ENCODE peak calls at places on chromosome 6, in four cellular contexts. One of them, this sample, is unnamed.

GRCh38 chr6:33427585-33428218 is 7.8 kb downstream of the SYNGAP1 start:
- DNase-seq in K562: peak
- DNase-seq in A549: peak
- DNase-seq in HepG2: no peak
- DNase-seq in this sample: no peak

GRCh38 chr6:6723792-6724318 is 135.3 kb downstream of the LY86 start:
- DNase-seq in K562: no peak
- DNase-seq in A549: no peak
- DNase-seq in HepG2: peak
- DNase-seq in this sample: no peak

GRCh38 chr6:159110013-159110412 is 59.2 kb upstream of the FNDC1 start:
- DNase-seq in K562: peak
- DNase-seq in A549: peak
- DNase-seq in HepG2: peak
- DNase-seq in this sample: no peak

GRCh38 chr6:55668625-55669024 is 89.6 kb upstream of the HMGCLL1 start:
- DNase-seq in K562: no peak
- DNase-seq in A549: no peak
- DNase-seq in HepG2: no peak
- DNase-seq in this sample: no peak

GRCh38 chr6:23454090-23454998 is 671.7 kb upstream of the NRSN1 start:
- DNase-seq in K562: no peak
- DNase-seq in A549: peak
- DNase-seq in HepG2: no peak
- DNase-seq in this sample: no peak

GRCh38 chr6:117585647-117586046 is 16.7 kb downstream of the GOPC start:
- DNase-seq in K562: no peak
- DNase-seq in A549: no peak
- DNase-seq in HepG2: no peak
- DNase-seq in this sample: no peak

GRCh38 chr6:110723017-110723416 is 92.3 kb downstream of the CDK19 start:
- DNase-seq in K562: no peak
- DNase-seq in A549: no peak
- DNase-seq in HepG2: no peak
- DNase-seq in this sample: no peak

GRCh38 chr6:31734703-31735500 is 1.4 kb downstream of the CLIC1 start:
- DNase-seq in K562: peak
- DNase-seq in A549: peak
- DNase-seq in HepG2: peak
- DNase-seq in this sample: peak

GRCh38 chr6:45447005-45447404 is 69.3 kb upstream of the SUPT3H start:
- DNase-seq in K562: no peak
- DNase-seq in A549: no peak
- DNase-seq in HepG2: no peak
- DNase-seq in this sample: no peak

GRCh38 chr6:165615629-165616028 is 47.4 kb downstream of the PDE10A start:
- DNase-seq in K562: no peak
- DNase-seq in A549: no peak
- DNase-seq in HepG2: no peak
- DNase-seq in this sample: no peak

GRCh38 chr6:32149932-32150920 is 1.5 kb downstream of the PRRT1 start:
- DNase-seq in K562: no peak
- DNase-seq in A549: no peak
- DNase-seq in HepG2: no peak
- DNase-seq in this sample: no peak

GRCh38 chr6:148445620-148446019 is 103.0 kb downstream of the SASH1 start:
- DNase-seq in K562: no peak
- DNase-seq in A549: no peak
- DNase-seq in HepG2: no peak
- DNase-seq in this sample: no peak

GRCh38 chr6:26594730-26595632 is 1.8 kb upstream of the ABT1 start:
- DNase-seq in K562: peak
- DNase-seq in A549: peak
- DNase-seq in HepG2: peak
- DNase-seq in this sample: peak

GRCh38 chr6:9732056-9732455 is 682.8 kb downstream of the TFAP2A start:
- DNase-seq in K562: no peak
- DNase-seq in A549: no peak
- DNase-seq in HepG2: no peak
- DNase-seq in this sample: no peak

GRCh38 chr6:11335826-11336225 is 103.4 kb upstream of the NEDD9 start:
- DNase-seq in K562: no peak
- DNase-seq in A549: no peak
- DNase-seq in HepG2: no peak
- DNase-seq in this sample: no peak

GRCh38 chr6:116060572-116061283 is at the start of gene FRK:
- DNase-seq in K562: no peak
- DNase-seq in A549: peak
- DNase-seq in HepG2: peak
- DNase-seq in this sample: no peak

GRCh38 chr6:158160932-158161539 is 7.0 kb downstream of the SERAC1 start:
- DNase-seq in K562: no peak
- DNase-seq in A549: no peak
- DNase-seq in HepG2: no peak
- DNase-seq in this sample: no peak

GRCh38 chr6:135084916-135085269 is 30.3 kb upstream of the HBS1L start:
- DNase-seq in K562: no peak
- DNase-seq in A549: no peak
- DNase-seq in HepG2: no peak
- DNase-seq in this sample: no peak

GRCh38 chr6:75546401-75546800 is 52.8 kb upstream of the FILIP1 start:
- DNase-seq in K562: no peak
- DNase-seq in A549: peak
- DNase-seq in HepG2: peak
- DNase-seq in this sample: no peak

GRCh38 chr6:21095462-21095861 is 498.1 kb upstream of the SOX4 start:
- DNase-seq in K562: no peak
- DNase-seq in A549: no peak
- DNase-seq in HepG2: no peak
- DNase-seq in this sample: no peak

GRCh38 chr6:56954389-56955170 is at the start of gene BEND6:
- DNase-seq in K562: peak
- DNase-seq in A549: peak
- DNase-seq in HepG2: peak
- DNase-seq in this sample: peak

GRCh38 chr6:63049216-63049615 is 162.1 kb upstream of the FKBP1C start:
- DNase-seq in K562: no peak
- DNase-seq in A549: no peak
- DNase-seq in HepG2: no peak
- DNase-seq in this sample: no peak

GRCh38 chr6:35722121-35722761 is 14.6 kb upstream of the ARMC12 start:
- DNase-seq in K562: no peak
- DNase-seq in A549: no peak
- DNase-seq in HepG2: no peak
- DNase-seq in this sample: no peak

GRCh38 chr6:158753826-158754225 is 65.3 kb downstream of the EZR start:
- DNase-seq in K562: no peak
- DNase-seq in A549: no peak
- DNase-seq in HepG2: no peak
- DNase-seq in this sample: no peak

GRCh38 chr6:108565091-108565766 is 4.5 kb downstream of the FOXO3 start:
- DNase-seq in K562: no peak
- DNase-seq in A549: no peak
- DNase-seq in HepG2: no peak
- DNase-seq in this sample: no peak

GRCh38 chr6:90159452-90159851 is 137.2 kb downstream of the BACH2 start:
- DNase-seq in K562: no peak
- DNase-seq in A549: no peak
- DNase-seq in HepG2: no peak
- DNase-seq in this sample: no peak

GRCh38 chr6:156883497-156884252 is 106.5 kb downstream of the ARID1B start:
- DNase-seq in K562: no peak
- DNase-seq in A549: no peak
- DNase-seq in HepG2: no peak
- DNase-seq in this sample: no peak

GRCh38 chr6:121453191-121453590 is 17.7 kb downstream of the GJA1 start:
- DNase-seq in K562: no peak
- DNase-seq in A549: no peak
- DNase-seq in HepG2: no peak
- DNase-seq in this sample: no peak

GRCh38 chr6:70547313-70547712 is 19.4 kb upstream of the SDHAF4 start:
- DNase-seq in K562: no peak
- DNase-seq in A549: no peak
- DNase-seq in HepG2: no peak
- DNase-seq in this sample: no peak

GRCh38 chr6:138346302-138347195 is 31.2 kb upstream of the SMIM28 start:
- DNase-seq in K562: no peak
- DNase-seq in A549: no peak
- DNase-seq in HepG2: no peak
- DNase-seq in this sample: no peak

GRCh38 chr6:90097357-90097756 is 199.3 kb downstream of the BACH2 start:
- DNase-seq in K562: no peak
- DNase-seq in A549: no peak
- DNase-seq in HepG2: no peak
- DNase-seq in this sample: no peak

GRCh38 chr6:101226677-101227135 is 166.8 kb upstream of the GRIK2 start:
- DNase-seq in K562: no peak
- DNase-seq in A549: peak
- DNase-seq in HepG2: peak
- DNase-seq in this sample: peak

GRCh38 chr6:107045733-107046312 is 17.8 kb downstream of the MTRES1 start:
- DNase-seq in K562: no peak
- DNase-seq in A549: no peak
- DNase-seq in HepG2: no peak
- DNase-seq in this sample: no peak
- TF ChIP-seq RNF2 in K562: no peak
- TF ChIP-seq RNF2 in A549: no peak
- TF ChIP-seq RNF2 in HepG2: no peak
- TF ChIP-seq RNF2 in this sample: no peak

GRCh38 chr6:1644516-1644915 is 34.8 kb downstream of the FOXC1 start:
- DNase-seq in K562: no peak
- DNase-seq in A549: no peak
- DNase-seq in HepG2: no peak
- DNase-seq in this sample: no peak
- TF ChIP-seq RNF2 in K562: no peak
- TF ChIP-seq RNF2 in A549: no peak
- TF ChIP-seq RNF2 in HepG2: no peak
- TF ChIP-seq RNF2 in this sample: no peak

DNA sequence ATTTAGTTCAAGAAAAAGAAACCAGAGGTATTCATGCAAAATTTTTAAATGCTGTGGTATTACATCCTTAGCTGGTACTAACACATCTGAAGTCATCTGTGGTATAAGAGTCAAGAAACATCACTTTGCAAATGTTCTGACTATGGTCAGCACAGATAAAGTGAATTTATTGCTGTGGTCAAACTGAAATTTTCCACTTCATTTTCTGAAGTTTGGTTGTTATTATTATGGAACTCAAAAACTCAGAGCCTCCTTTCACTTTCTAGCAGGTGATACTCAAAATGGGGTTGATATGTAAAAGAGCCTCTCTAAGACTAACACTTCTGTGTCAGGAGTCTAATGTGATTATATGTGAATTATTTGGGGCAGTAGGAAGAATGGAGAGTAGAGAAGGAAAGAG is 257.8 kb downstream of the RNGTT start:
- DNase-seq in K562: no peak
- DNase-seq in A549: no peak
- DNase-seq in HepG2: no peak
- DNase-seq in this sample: no peak
- TF ChIP-seq RNF2 in K562: no peak
- TF ChIP-seq RNF2 in A549: no peak
- TF ChIP-seq RNF2 in HepG2: no peak
- TF ChIP-seq RNF2 in this sample: no peak

DNA sequence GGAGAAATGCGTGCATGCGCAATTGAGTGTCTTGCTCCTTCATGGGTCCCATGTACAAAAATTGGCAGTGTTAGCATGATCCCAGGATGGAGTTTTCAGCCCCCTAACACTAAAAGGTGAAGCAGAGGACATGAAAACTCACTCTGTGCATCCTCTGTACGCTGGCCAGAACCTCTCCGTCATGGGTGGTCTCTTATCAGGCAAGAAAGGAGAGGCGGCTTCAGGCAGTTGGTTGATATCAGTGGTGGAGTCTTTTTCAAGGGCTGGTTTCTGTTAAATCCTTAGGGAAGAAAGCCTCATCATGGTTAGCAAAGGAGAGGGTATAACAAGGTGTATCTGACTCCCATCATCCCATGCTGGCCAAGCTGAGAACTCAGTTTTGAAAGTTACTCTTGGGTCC is 21.4 kb upstream of the PDCD2 start:
- DNase-seq in K562: no peak
- DNase-seq in A549: no peak
- DNase-seq in HepG2: no peak
- DNase-seq in this sample: no peak
- TF ChIP-seq RNF2 in K562: no peak
- TF ChIP-seq RNF2 in A549: no peak
- TF ChIP-seq RNF2 in HepG2: no peak
- TF ChIP-seq RNF2 in this sample: no peak

GRCh38 chr6:12555781-12556180 is 160.8 kb upstream of the PHACTR1 start:
- DNase-seq in K562: no peak
- DNase-seq in A549: no peak
- DNase-seq in HepG2: no peak
- DNase-seq in this sample: no peak
- TF ChIP-seq RNF2 in K562: no peak
- TF ChIP-seq RNF2 in A549: no peak
- TF ChIP-seq RNF2 in HepG2: no peak
- TF ChIP-seq RNF2 in this sample: no peak

DNA sequence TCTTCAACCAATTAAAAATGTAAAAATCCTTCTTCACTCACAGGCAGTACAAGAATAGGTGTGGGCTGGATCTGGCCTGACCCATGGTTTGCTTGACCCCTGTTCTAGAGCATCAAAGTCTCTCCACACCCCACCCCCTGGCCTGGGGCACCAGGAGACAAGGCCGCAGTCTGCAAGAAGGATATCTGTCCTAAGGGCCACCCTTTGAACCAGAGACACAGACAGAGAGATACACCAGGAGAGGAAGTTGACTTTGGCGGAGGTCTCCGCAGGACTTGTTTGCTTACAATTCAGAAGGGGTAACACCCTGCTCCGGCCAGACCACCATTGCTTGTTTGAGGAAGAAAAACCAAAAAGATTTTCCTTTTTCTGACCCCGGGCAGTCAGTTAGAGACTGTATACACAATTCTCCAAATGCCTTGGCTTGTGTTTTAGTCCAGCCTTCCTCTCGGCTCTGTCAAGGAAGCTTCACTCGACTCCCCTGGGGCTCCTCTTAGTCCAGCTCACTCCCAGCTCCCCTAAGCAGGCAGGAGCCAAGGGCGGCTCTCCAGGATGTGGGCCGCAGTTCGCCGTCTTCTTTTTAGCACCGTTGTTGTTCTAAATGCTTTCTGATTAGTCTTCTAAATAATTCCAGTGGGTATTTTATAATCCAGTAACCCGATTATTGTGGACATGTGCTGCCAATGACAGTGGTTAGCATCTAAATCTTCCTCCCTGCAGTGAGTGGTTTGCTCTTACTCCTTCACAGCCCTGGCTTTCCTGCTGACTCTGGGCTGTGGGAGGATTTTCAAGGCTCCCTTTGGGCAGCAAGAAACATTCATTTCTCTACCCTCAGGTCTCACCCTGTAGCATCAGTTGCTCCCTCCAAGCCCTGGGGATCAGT is 58.6 kb upstream of the MRPS10 start:
- DNase-seq in K562: no peak
- DNase-seq in A549: no peak
- DNase-seq in HepG2: no peak
- DNase-seq in this sample: no peak
- TF ChIP-seq RNF2 in K562: no peak
- TF ChIP-seq RNF2 in A549: no peak
- TF ChIP-seq RNF2 in HepG2: no peak
- TF ChIP-seq RNF2 in this sample: no peak